ENCODE peak calls at places on chromosomes 12 and 14, in five cellular contexts. D, F, E, P and A are unnamed samples.

GRCh38 chr14:31070431-31070830 is 44.3 kb upstream of the STRN3 start:
- ATAC-seq in D (no peak), F (peak), E (no peak), P (no peak), A (no peak)

GRCh38 chr12:93176166-93176565 is 201.6 kb upstream of the NUDT4 start:
- ATAC-seq in D (no peak), F (peak), E (no peak), P (no peak), A (no peak)

GRCh38 chr12:2009623-2010022 is 5.4 kb upstream of the DCP1B start:
- ATAC-seq in D (peak), F (no peak), E (peak), P (no peak), A (no peak)

GRCh38 chr12:19819231-19819630 is 379.9 kb downstream of the AEBP2 start:
- ATAC-seq in D (no peak), F (peak), E (no peak), P (no peak), A (peak)

GRCh38 chr14:72518809-72519377 is 375.0 kb downstream of the DPF3 start:
- ATAC-seq in D (peak), F (no peak), E (peak), P (no peak), A (no peak)

GRCh38 chr12:77957034-77957433 is 126.3 kb downstream of the NAV3 start:
- ATAC-seq in D (no peak), F (no peak), E (no peak), P (no peak), A (no peak)

GRCh38 chr14:41154143-41154807 is 452.4 kb upstream of the LRFN5 start:
- ATAC-seq in D (no peak), F (no peak), E (no peak), P (no peak), A (no peak)

GRCh38 chr14:90444077-90444696 is 47.4 kb downstream of the CALM1 start:
- ATAC-seq in D (no peak), F (no peak), E (peak), P (no peak), A (no peak)

GRCh38 chr12:48160807-48161206 is 3.5 kb upstream of the ASB8 start:
- ATAC-seq in D (no peak), F (no peak), E (no peak), P (no peak), A (no peak)

GRCh38 chr14:59187802-59188460 is 536 bp upstream of the DAAM1 start:
- ATAC-seq in D (peak), F (peak), E (peak), P (peak), A (peak)

GRCh38 chr14:36647417-36647826 is 14.2 kb upstream of the PAX9 start:
- ATAC-seq in D (no peak), F (no peak), E (no peak), P (no peak), A (peak)

GRCh38 chr14:64059454-64060198 is 206.8 kb downstream of the SYNE2 start:
- ATAC-seq in D (no peak), F (no peak), E (peak), P (no peak), A (no peak)

GRCh38 chr12:42737364-42737763 is 147.8 kb upstream of the PRICKLE1 start:
- ATAC-seq in D (no peak), F (no peak), E (no peak), P (no peak), A (no peak)

GRCh38 chr14:36518586-36519430 is 1.2 kb downstream of the NKX2-1 start:
- ATAC-seq in D (no peak), F (peak), E (no peak), P (peak), A (no peak)

GRCh38 chr14:100634026-100634425 is 46.8 kb upstream of the BEGAIN start:
- ATAC-seq in D (no peak), F (no peak), E (no peak), P (no peak), A (no peak)

GRCh38 chr12:93163260-93164036 is 214.3 kb upstream of the NUDT4 start:
- ATAC-seq in D (no peak), F (no peak), E (no peak), P (no peak), A (peak)